ENCODE peak calls at places on chromosomes 1 and 21, in nine cellular contexts. K, F, E, P, Y, X, N, D and S are unnamed samples.

GRCh38 chr1:87355894-87356293 is 27.2 kb downstream of the LMO4 start:
- DNase-seq in F (no peak), E (no peak), K (no peak), D (no peak), N (no peak), Y (no peak), P (no peak), X (no peak), S (no peak)

GRCh38 chr1:174074757-174075156 is 52.6 kb upstream of the RC3H1 start:
- DNase-seq in X (no peak), K (no peak), N (peak; percentile 37), Y (no peak), D (no peak), F (peak; percentile 46), E (peak; percentile 26), P (peak; percentile 59), S (peak; percentile 38)

GRCh38 chr1:211258310-211258755 is 833 bp upstream of the RCOR3 start:
- DNase-seq in E (peak; percentile 68), D (peak; percentile 7), N (peak; percentile 76), P (peak; percentile 79), F (peak; percentile 66), X (peak; percentile 88), Y (peak; percentile 65), K (peak; percentile 82), S (peak; percentile 87)

GRCh38 chr1:178037510-178038253 is 56.2 kb upstream of the RASAL2 start:
- DNase-seq in Y (peak; percentile 70), K (peak; percentile 86), D (no peak), F (peak; percentile 52), E (peak; percentile 62), X (peak; percentile 88), N (peak; percentile 81), P (peak; percentile 82), S (peak; percentile 62)

GRCh38 chr1:95207223-95207935 is 26.6 kb upstream of the RWDD3 start:
- DNase-seq in P (no peak), Y (no peak), E (no peak), X (no peak), D (no peak), K (no peak), N (no peak), F (no peak), S (no peak)

GRCh38 chr1:1431845-1432565 is 3.5 kb upstream of the VWA1 start:
- DNase-seq in D (no peak), P (peak; percentile 43), N (no peak), F (peak; percentile 84), K (peak; percentile 85), E (no peak), X (peak; percentile 84), Y (no peak), S (peak; percentile 43)

GRCh38 chr1:213987876-213988638 is at the start of gene PROX1:
- DNase-seq in Y (peak; percentile 73), P (peak; percentile 92), K (peak; percentile 84), N (peak; percentile 89), X (no peak), E (peak; percentile 85), D (no peak), F (peak; percentile 83), S (no peak)

GRCh38 chr21:14766241-14766640 is 220.1 kb upstream of the SAMSN1 start:
- DNase-seq in K (no peak), Y (no peak), X (no peak), P (no peak), F (no peak), D (no peak), N (no peak), E (no peak), S (no peak)

GRCh38 chr1:32426489-32427255 is 32.4 kb upstream of the BSDC1 start:
- DNase-seq in P (peak; percentile 13), E (peak; percentile 36), X (no peak), N (peak; percentile 30), F (peak; percentile 20), Y (no peak), D (no peak), K (no peak), S (no peak)

GRCh38 chr1:162878000-162878596 is 17.1 kb upstream of the CCDC190 start:
- DNase-seq in X (no peak), P (peak; percentile 91), F (peak; percentile 77), K (no peak), E (peak; percentile 80), Y (no peak), N (peak; percentile 79), D (no peak), S (peak; percentile 70)

GRCh38 chr1:28792644-28793121 is 19.3 kb upstream of the OPRD1 start:
- DNase-seq in D (no peak), K (no peak), F (no peak), E (no peak), X (no peak), Y (no peak), P (no peak), N (peak; percentile 24), S (no peak)

GRCh38 chr1:201069636-201070035 is 42.6 kb downstream of the CACNA1S start:
- DNase-seq in D (no peak), F (no peak), Y (no peak), P (no peak), N (no peak), E (no peak), K (no peak), X (no peak), S (no peak)

GRCh38 chr1:93824869-93825268 is 54.1 kb downstream of the DNTTIP2 start:
- DNase-seq in P (no peak), F (no peak), D (no peak), N (no peak), E (no peak), K (no peak), X (no peak), Y (no peak), S (no peak)

GRCh38 chr1:178644308-178645120 is 80.5 kb upstream of the RALGPS2 start:
- DNase-seq in E (peak; percentile 30), D (no peak), P (peak; percentile 54), F (peak; percentile 95), N (peak; percentile 54), K (no peak), Y (no peak), X (no peak), S (no peak)

GRCh38 chr1:8083739-8084484 is 57.8 kb upstream of the ERRFI1 start:
- DNase-seq in X (no peak), P (peak; percentile 75), N (peak; percentile 66), F (peak; percentile 96), D (no peak), E (peak; percentile 39), Y (no peak), K (no peak), S (no peak)

GRCh38 chr1:199057284-199057683 is 418.4 kb downstream of the PTPRC start:
- DNase-seq in P (no peak), Y (no peak), E (no peak), K (no peak), F (no peak), N (no peak), D (no peak), X (no peak), S (no peak)

GRCh38 chr1:44842763-44843655 is at the start of gene PTCH2:
- DNase-seq in E (peak; percentile 39), N (peak; percentile 78), X (peak; percentile 91), Y (peak; percentile 30), F (peak; percentile 85), P (peak; percentile 67), K (peak; percentile 69), D (no peak), S (peak; percentile 79)

GRCh38 chr21:42564561-42564971 is 50.9 kb downstream of the SLC37A1 start:
- DNase-seq in E (no peak), N (no peak), X (no peak), F (no peak), K (peak; percentile 15), Y (no peak), D (no peak), P (no peak), S (no peak)

GRCh38 chr1:48610628-48611542 is 138.9 kb upstream of the SPATA6 start:
- DNase-seq in X (no peak), D (no peak), Y (no peak), N (no peak), K (no peak), P (no peak), E (no peak), F (no peak), S (no peak)

GRCh38 chr1:153429266-153430165 is 13.2 kb downstream of the S100A7A start:
- DNase-seq in N (no peak), K (no peak), P (no peak), X (peak; percentile 77), D (no peak), Y (no peak), F (no peak), E (peak; percentile 87), S (no peak)

GRCh38 chr1:65527672-65528071 is 107.2 kb downstream of the LEPR start:
- DNase-seq in X (no peak), F (peak; percentile 71), N (peak; percentile 87), D (no peak), K (no peak), P (no peak), Y (no peak), E (no peak), S (no peak)

GRCh38 chr1:6519935-6520621 is 28.6 kb upstream of the PLEKHG5 start:
- DNase-seq in P (peak; percentile 61), E (peak; percentile 91), Y (no peak), F (peak; percentile 70), X (peak; percentile 93), N (peak; percentile 92), D (no peak), K (no peak), S (peak; percentile 95)

GRCh38 chr1:91751281-91751680 is 134.7 kb downstream of the TGFBR3 start:
- DNase-seq in N (peak; percentile 82), Y (no peak), K (no peak), E (no peak), D (no peak), F (no peak), P (peak; percentile 72), X (no peak), S (no peak)

GRCh38 chr1:209628618-209629299 is 23.5 kb downstream of the LAMB3 start:
- DNase-seq in E (no peak), Y (no peak), N (no peak), D (no peak), F (peak; percentile 3), X (no peak), P (no peak), K (no peak), S (no peak)

GRCh38 chr1:89725016-89725380 is 92.1 kb downstream of the LRRC8C start:
- DNase-seq in X (no peak), Y (no peak), E (peak; percentile 55), P (peak; percentile 80), F (peak; percentile 60), N (peak; percentile 91), K (no peak), D (no peak), S (no peak)

GRCh38 chr1:173187838-173188237 is 19.3 kb downstream of the TNFSF4 start:
- DNase-seq in E (no peak), Y (no peak), X (no peak), K (no peak), F (no peak), D (no peak), P (no peak), N (no peak), S (no peak)

GRCh38 chr1:235866207-235866912 is at the start of gene LYST:
- DNase-seq in F (peak; percentile 69), X (peak; percentile 86), N (peak; percentile 72), D (peak; percentile 28), Y (peak; percentile 12), E (peak; percentile 63), P (peak; percentile 39), K (peak; percentile 62), S (peak; percentile 75)

GRCh38 chr1:59477286-59477685 is 180.4 kb downstream of the FGGY start:
- DNase-seq in K (no peak), N (peak; percentile 68), P (no peak), Y (no peak), X (no peak), E (peak; percentile 50), F (peak; percentile 68), D (no peak), S (peak; percentile 90)

GRCh38 chr1:115692224-115692623 is 50.5 kb downstream of the VANGL1 start:
- DNase-seq in Y (no peak), E (no peak), K (no peak), F (no peak), X (no peak), N (no peak), P (no peak), D (no peak), S (no peak)

GRCh38 chr1:9573723-9574122 is 15.0 kb upstream of the TMEM201 start:
- DNase-seq in X (no peak), N (peak; percentile 38), F (peak; percentile 43), K (no peak), Y (no peak), P (peak; percentile 53), E (no peak), D (no peak), S (peak; percentile 34)

GRCh38 chr1:204445860-204446412 is 34.3 kb upstream of the PPP1R15B start:
- DNase-seq in X (no peak), P (no peak), D (no peak), F (no peak), N (peak; percentile 45), Y (no peak), K (no peak), E (no peak), S (peak; percentile 66)